ENCODE peak calls at places on chromosomes 2 and 18, in six cellular contexts. O is Peyer's patch; V is bronchial epithelial cell; Q is naive thymus-derived CD4-positive, alpha-beta T cell; G is BJ; Y is fibroblast of lung. S is an unnamed sample.

GRCh38 chr18:48336332-48336731 is 72.9 kb downstream of the ZBTB7C start:
- DNase-seq in G (no peak), Y (no peak), Q (no peak), O (no peak), V (no peak), S (no peak)

GRCh38 chr18:54585743-54586142 is 5.3 kb upstream of the DYNAP start:
- DNase-seq in Y (no peak), Q (no peak), G (no peak), V (no peak), O (no peak), S (no peak)

GRCh38 chr2:160984426-160985077 is 175.7 kb upstream of the TANK start:
- DNase-seq in G (no peak), O (no peak), Y (peak; percentile 12), V (no peak), Q (no peak), S (no peak)

GRCh38 chr2:126752876-126753275 is 96.9 kb downstream of the GYPC start:
- DNase-seq in V (no peak), O (no peak), Y (no peak), Q (peak; percentile 8), G (no peak), S (no peak)

GRCh38 chr2:157777425-157777824 is 98.7 kb downstream of the ACVR1 start:
- DNase-seq in G (no peak), Q (no peak), O (no peak), Y (peak; percentile 44), V (peak; percentile 49), S (no peak)

GRCh38 chr18:395481-396250 is 104.8 kb downstream of the COLEC12 start:
- DNase-seq in Y (peak; percentile 91), G (peak; percentile 89), O (no peak), V (no peak), Q (no peak), S (no peak)

GRCh38 chr2:25305809-25306208 is 35.9 kb downstream of the DNMT3A start:
- DNase-seq in V (no peak), G (no peak), O (no peak), Q (no peak), Y (no peak), S (no peak)

GRCh38 chr18:13543811-13544732 is 182.3 kb downstream of the FAM210A start:
- DNase-seq in Q (no peak), Y (no peak), V (no peak), G (no peak), O (no peak), S (no peak)

GRCh38 chr2:86783615-86784339 is 6.9 kb downstream of the CD8A start:
- DNase-seq in G (no peak), V (no peak), Y (no peak), Q (no peak), O (no peak), S (no peak)

GRCh38 chr2:237193436-237193835 is 107.7 kb downstream of the COPS8 start:
- DNase-seq in Q (no peak), Y (no peak), O (no peak), G (no peak), V (no peak), S (no peak)

GRCh38 chr2:39631715-39632114 is 34.0 kb upstream of the TMEM178A start:
- DNase-seq in G (peak; percentile 94), O (no peak), Q (no peak), V (peak; percentile 90), Y (peak; percentile 100), S (no peak)

GRCh38 chr2:38109732-38110181 is 33.8 kb upstream of the CYP1B1 start:
- DNase-seq in Q (no peak), Y (peak; percentile 49), O (no peak), V (peak; percentile 90), G (no peak), S (no peak)

GRCh38 chr2:127084611-127085031 is 22.3 kb downstream of the BIN1 start:
- DNase-seq in V (no peak), Q (peak; percentile 29), G (no peak), O (no peak), Y (peak; percentile 89), S (no peak)

GRCh38 chr18:75854174-75854573 is 426.7 kb upstream of the SMIM21 start:
- DNase-seq in V (no peak), O (no peak), G (no peak), Q (no peak), Y (no peak), S (peak; percentile 63)

GRCh38 chr2:192190474-192190873 is 4.3 kb downstream of the TMEFF2 start:
- DNase-seq in Y (peak; percentile 48), V (peak; percentile 42), G (no peak), O (no peak), Q (no peak), S (no peak)

GRCh38 chr18:77650799-77651385 is 401.2 kb downstream of the GALR1 start:
- DNase-seq in O (peak; percentile 76), Y (peak; percentile 7), V (no peak), G (no peak), Q (peak; percentile 79), S (peak; percentile 95)

GRCh38 chr2:236731767-236732580 is 162.3 kb downstream of the ACKR3 start:
- DNase-seq in Q (no peak), Y (no peak), G (no peak), V (peak; percentile 81), O (no peak), S (no peak)

GRCh38 chr2:74593826-74594467 is 39.4 kb downstream of the DOK1 start:
- DNase-seq in O (no peak), Y (peak; percentile 13), G (no peak), V (peak; percentile 13), Q (no peak), S (no peak)

GRCh38 chr2:212957624-212958023 is 193.8 kb downstream of the IKZF2 start:
- DNase-seq in V (no peak), Q (no peak), Y (no peak), G (no peak), O (no peak), S (no peak)

GRCh38 chr18:11163668-11164067 is 14.3 kb upstream of the PIEZO2 start:
- DNase-seq in Y (no peak), Q (no peak), O (no peak), V (no peak), G (no peak), S (peak; percentile 72)

GRCh38 chr2:144890828-144891227 is 370.9 kb upstream of the ZEB2 start:
- DNase-seq in G (no peak), Q (no peak), Y (peak; percentile 55), V (peak; percentile 64), O (no peak), S (no peak)

GRCh38 chr2:213995400-213996105 is 415.3 kb upstream of the VWC2L start:
- DNase-seq in O (no peak), Y (peak; percentile 95), G (peak; percentile 70), Q (no peak), V (peak; percentile 98), S (no peak)

GRCh38 chr2:73449404-73449803 is 63.8 kb downstream of the ALMS1 start:
- DNase-seq in O (no peak), Q (no peak), Y (no peak), G (no peak), V (no peak), S (no peak)
- H3K36me3 ChIP-seq in O (no peaks in the 10 kb centered on the region), Q (peaks cover 2% of the 10 kb centered on the region), Y (no peaks in the 10 kb centered on the region), G (peaks cover 6% of the 10 kb centered on the region), V (no peaks in the 10 kb centered on the region), S (peaks cover 17% of the 10 kb centered on the region)

GRCh38 chr18:78980279-78980771 is 707 bp downstream of the SALL3 start:
- DNase-seq in Y (peak; percentile 42), Q (no peak), V (no peak), G (no peak), O (peak; percentile 37), S (peak; percentile 87)

GRCh38 chr18:78980777-78981651 is 1.4 kb downstream of the SALL3 start:
- DNase-seq in Q (no peak), O (peak; percentile 33), G (no peak), V (no peak), Y (peak; percentile 50), S (peak; percentile 78)

GRCh38 chr18:78979682-78980278 is at the start of gene SALL3:
- DNase-seq in Q (no peak), V (no peak), Y (peak; percentile 60), O (no peak), G (no peak), S (peak; percentile 97)

GRCh38 chr18:78982186-78982585 is 2.6 kb downstream of the SALL3 start:
- DNase-seq in O (no peak), V (no peak), Q (no peak), Y (peak; percentile 52), G (no peak), S (no peak)

GRCh38 chr18:78981652-78981955 is 2.0 kb downstream of the SALL3 start:
- DNase-seq in Y (no peak), V (no peak), G (no peak), Q (no peak), O (no peak), S (no peak)
- H3K27me3 ChIP-seq in Y (peaks cover 37% of the 10 kb centered on the region), V (peaks cover 48% of the 10 kb centered on the region), G (peaks cover 21% of the 10 kb centered on the region), Q (peaks cover 6% of the 10 kb centered on the region), O (no peaks in the 10 kb centered on the region), S (peaks cover 36% of the 10 kb centered on the region)

DNA sequence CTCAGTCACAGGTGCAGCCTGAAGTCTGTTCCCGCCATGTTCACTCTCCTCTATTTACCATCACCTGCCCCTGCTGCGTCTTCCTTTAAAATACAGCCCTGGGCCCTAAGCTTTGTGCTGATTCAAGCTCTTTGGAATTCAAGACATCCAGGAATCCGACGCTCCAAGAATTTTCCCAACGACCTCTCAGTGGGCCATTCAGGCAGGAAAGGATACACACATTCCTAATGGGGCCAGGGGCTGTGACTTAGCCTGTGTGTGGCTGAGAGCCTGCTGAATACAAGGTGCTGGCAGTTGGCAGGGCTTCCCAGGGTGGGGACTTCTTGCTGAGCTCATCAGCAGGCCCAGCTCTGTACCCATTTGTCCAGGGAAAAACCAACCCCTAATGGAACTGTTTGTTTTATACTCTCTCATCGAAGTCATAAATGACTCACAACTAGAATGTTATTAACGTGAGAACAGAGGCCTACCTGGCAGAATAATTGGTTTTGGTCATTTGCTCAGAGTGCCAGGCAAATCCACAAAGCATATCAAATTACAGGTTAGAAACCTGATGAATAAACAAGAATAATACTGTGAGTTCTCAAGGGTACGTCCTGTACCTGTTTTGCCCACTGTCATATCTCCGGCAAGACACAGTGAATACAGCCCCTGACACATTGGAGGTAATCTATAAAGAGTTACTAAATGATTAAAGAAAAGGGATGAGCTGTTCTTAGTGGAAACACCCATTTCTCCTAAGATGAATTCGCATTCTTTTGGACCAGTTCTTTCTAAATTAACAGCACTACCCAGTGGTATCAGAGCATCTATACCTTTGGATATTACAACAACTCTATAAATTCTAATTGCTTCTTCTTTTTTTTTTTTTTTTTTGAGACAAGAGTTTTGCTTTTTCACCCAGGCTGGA is 12.6 kb upstream of the KCMF1 start:
- DNase-seq in G (peak; percentile 93), Y (peak; percentile 97), Q (no peak), O (peak; percentile 83), V (peak; percentile 100), S (peak; percentile 70)
- H3K4me3 ChIP-seq in G (no peak overlapping the region), Y (no peak overlapping the region), Q (no peak overlapping the region), O (no peak overlapping the region), V (no peak overlapping the region), S (no peak overlapping the region)

GRCh38 chr2:20852670-20853069 is 29.8 kb upstream of the LDAH start:
- DNase-seq in O (no peak), V (no peak), G (no peak), Q (no peak), Y (no peak), S (no peak)

GRCh38 chr2:20852139-20852538 is 29.2 kb upstream of the LDAH start:
- DNase-seq in O (no peak), Y (no peak), Q (no peak), G (no peak), V (no peak), S (no peak)

DNA sequence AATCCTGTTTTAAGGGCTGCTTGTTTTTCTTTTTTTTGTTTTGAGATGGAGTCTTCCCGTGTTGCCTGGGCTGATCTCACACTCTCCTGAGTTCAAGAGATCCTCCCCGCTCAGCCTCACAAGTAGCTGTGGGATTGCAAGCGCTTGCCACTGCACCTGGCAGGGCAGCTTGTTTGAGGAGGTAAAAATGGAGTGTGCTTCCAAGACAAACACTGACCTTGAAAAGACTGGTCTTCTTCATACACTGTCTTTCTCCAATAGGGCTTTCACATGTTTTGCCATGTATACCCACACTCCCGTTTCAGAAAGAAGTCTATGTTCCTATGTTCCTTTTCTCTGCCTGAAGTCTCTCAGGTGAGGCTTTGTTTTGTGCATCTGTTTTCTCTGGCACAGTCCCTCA is 32.6 kb upstream of the LDAH start:
- DNase-seq in Q (no peak), Y (no peak), O (no peak), G (no peak), V (no peak), S (no peak)
- H3K36me3 ChIP-seq in Q (no peaks in the 10 kb centered on the region), Y (no peaks in the 10 kb centered on the region), O (no peaks in the 10 kb centered on the region), G (no peaks in the 10 kb centered on the region), V (no peaks in the 10 kb centered on the region), S (no peaks in the 10 kb centered on the region)